ENCODE peak calls at places on chromosomes 4 and X, in five cellular contexts. T is esophagus squamous epithelium; I is tibial artery; V is CD4-positive, alpha-beta T cell; X is AG04450. S is an unnamed sample.

GRCh38 chr4:1137063-1137771 is 23.9 kb upstream of the RNF212 start:
- DNase-seq in I (no peak), T (no peak), V (no peak), X (no peak), S (peak; percentile 7)

GRCh38 chr4:112279025-112279881 is 6.5 kb downstream of the TIFA start:
- DNase-seq in V (no peak), T (no peak), I (no peak), X (no peak), S (peak; percentile 74)

GRCh38 chrX:112678831-112679230 is 907 bp downstream of the LHFPL1 start:
- DNase-seq in V (no peak), X (no peak), I (no peak), T (no peak), S (no peak)

GRCh38 chrX:144259054-144259453 is 375.2 kb downstream of the UBE2NL start:
- DNase-seq in V (no peak), X (no peak), I (no peak), T (no peak), S (no peak)

GRCh38 chr4:8730159-8730558 is 137.6 kb downstream of the CPZ start:
- DNase-seq in V (no peak), X (no peak), T (no peak), I (peak; percentile 17), S (no peak)

GRCh38 chrX:88135735-88136134 is 611.3 kb upstream of the CPXCR1 start:
- DNase-seq in X (no peak), T (no peak), I (no peak), V (no peak), S (no peak)

GRCh38 chr4:28654618-28655017 is 1794.0 kb downstream of the STIM2 start:
- DNase-seq in T (no peak), X (no peak), V (no peak), I (no peak), S (no peak)

GRCh38 chrX:55451125-55451524 is 802 bp upstream of the MAGEH1 start:
- DNase-seq in T (no peak), X (no peak), I (no peak), V (no peak), S (no peak)

GRCh38 chrX:19867411-19867732 is 20.0 kb downstream of the SH3KBP1 start:
- DNase-seq in X (no peak), T (no peak), I (no peak), V (no peak), S (no peak)

GRCh38 chr4:3225946-3226345 is 23.0 kb upstream of the MSANTD1 start:
- DNase-seq in I (no peak), T (no peak), X (no peak), V (no peak), S (no peak)

GRCh38 chr4:5686338-5686737 is 22.0 kb downstream of the EVC2 start:
- DNase-seq in V (no peak), X (no peak), I (no peak), T (no peak), S (no peak)

GRCh38 chrX:48068096-48068887 is 3.1 kb downstream of the ZNF630 start:
- DNase-seq in T (no peak), I (no peak), V (no peak), X (no peak), S (no peak)

GRCh38 chrX:134453631-134454030 is 6.3 kb upstream of the HPRT1 start:
- DNase-seq in X (no peak), V (no peak), I (no peak), T (no peak), S (no peak)

GRCh38 chr4:85740431-85740861 is 265.5 kb downstream of the ARHGAP24 start:
- DNase-seq in X (no peak), T (no peak), I (no peak), V (no peak), S (no peak)

GRCh38 chrX:54171527-54171926 is 11.5 kb downstream of the FAM120C start:
- DNase-seq in X (no peak), I (no peak), T (no peak), V (no peak), S (no peak)

GRCh38 chr4:84726356-84726755 is 143.4 kb downstream of the CDS1 start:
- DNase-seq in X (no peak), T (no peak), I (no peak), V (no peak), S (no peak)

GRCh38 chr4:177862541-177863176 is 420.4 kb upstream of the AGA start:
- DNase-seq in X (no peak), T (no peak), I (no peak), V (no peak), S (no peak)

GRCh38 chr4:22091906-22092305 is 143.3 kb upstream of the KCNIP4 start:
- DNase-seq in I (no peak), T (no peak), V (no peak), X (no peak), S (no peak)

GRCh38 chrX:72297953-72298730 is 7.6 kb downstream of the CITED1 start:
- DNase-seq in X (no peak), T (no peak), V (no peak), I (no peak), S (no peak)
- TF ChIP-seq CTCF in X (peak; percentile 31), T (peak; percentile 6), V (no peak), I (no peak), S (peak; percentile 53)

GRCh38 chr4:76949293-76950051 is at the start of gene SEPTIN11:
- DNase-seq in I (peak; percentile 95), X (peak; percentile 86), V (peak; percentile 80), T (peak; percentile 53), S (peak; percentile 80)

GRCh38 chr4:76950052-76950845 is 697 bp downstream of the SEPTIN11 start:
- DNase-seq in T (no peak), X (no peak), I (peak; percentile 58), V (peak; percentile 30), S (no peak)

GRCh38 chr4:76950846-76951321 is 1.3 kb downstream of the SEPTIN11 start:
- DNase-seq in V (no peak), I (peak; percentile 40), X (no peak), T (no peak), S (no peak)

GRCh38 chr4:76948441-76949292 is 885 bp upstream of the SEPTIN11 start:
- DNase-seq in V (peak; percentile 61), I (peak; percentile 77), X (no peak), T (no peak), S (peak; percentile 56)

DNA sequence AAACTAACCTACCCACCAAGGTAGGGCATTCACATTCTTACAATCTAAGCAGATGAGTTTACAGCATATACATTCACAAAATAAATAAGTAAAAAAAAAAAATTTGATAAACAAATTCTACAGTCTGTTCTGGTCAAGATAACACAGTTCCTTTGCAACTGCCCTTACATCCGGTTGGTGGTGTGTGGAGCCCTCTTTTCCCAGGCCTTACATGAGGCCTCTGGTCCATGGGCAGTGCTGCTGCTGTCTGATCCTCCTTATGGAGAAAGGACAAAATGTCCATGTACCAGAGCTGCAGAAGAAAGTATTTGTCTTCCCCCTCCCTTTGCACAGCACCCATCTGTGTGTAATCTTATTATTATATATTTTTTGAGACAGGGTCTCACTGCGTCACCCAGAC is 2.2 kb upstream of the SEPTIN11 start:
- DNase-seq in T (no peak), I (peak; percentile 32), X (no peak), V (no peak), S (no peak)
- TF ChIP-seq CTCF in T (no peak), I (no peak), X (peak; percentile 13), V (no peak), S (no peak)

DNA sequence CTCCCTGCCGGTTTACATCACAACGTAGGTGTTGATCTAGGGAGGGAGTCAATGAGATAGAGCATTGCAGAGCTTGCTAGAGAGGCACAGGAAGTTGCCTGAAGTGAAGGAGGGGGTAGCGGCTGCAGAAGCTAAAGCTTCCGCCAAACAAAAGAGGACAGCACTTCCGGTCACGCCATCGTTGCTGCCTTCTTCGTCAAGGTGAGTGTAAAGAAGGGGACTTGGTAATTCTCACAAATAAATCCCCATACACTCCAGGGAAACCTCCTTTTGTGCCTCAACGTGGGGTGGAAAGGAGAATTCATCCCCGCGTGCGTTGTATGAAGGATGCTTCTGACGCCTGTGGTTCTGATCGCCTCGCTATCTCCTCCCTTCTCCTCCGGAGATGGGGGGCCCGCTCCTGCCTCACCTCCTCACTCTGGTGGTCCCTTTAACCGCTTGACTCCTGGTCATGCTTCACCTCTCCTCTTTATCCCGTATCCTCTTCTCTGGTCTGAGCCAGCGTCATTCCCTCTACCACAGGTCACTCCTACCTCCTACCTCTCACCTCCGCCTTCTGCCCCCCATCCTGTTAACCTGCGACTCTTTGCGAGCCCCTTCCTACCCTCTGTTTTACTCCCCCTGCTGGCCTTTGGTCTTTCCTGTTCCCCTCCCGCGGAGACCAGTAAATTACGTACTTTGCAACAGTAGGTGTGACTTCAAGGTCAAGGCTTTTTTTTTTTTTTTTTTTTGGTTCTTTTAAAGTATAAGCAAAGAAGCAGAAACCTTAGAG is 59.9 kb downstream of the GSPT2 start:
- DNase-seq in I (no peak), V (peak; percentile 32), X (peak; percentile 11), T (no peak), S (peak; percentile 49)
- TF ChIP-seq CTCF in I (no peak), V (peak; percentile 41), X (peak; percentile 19), T (no peak), S (peak; percentile 44)

DNA sequence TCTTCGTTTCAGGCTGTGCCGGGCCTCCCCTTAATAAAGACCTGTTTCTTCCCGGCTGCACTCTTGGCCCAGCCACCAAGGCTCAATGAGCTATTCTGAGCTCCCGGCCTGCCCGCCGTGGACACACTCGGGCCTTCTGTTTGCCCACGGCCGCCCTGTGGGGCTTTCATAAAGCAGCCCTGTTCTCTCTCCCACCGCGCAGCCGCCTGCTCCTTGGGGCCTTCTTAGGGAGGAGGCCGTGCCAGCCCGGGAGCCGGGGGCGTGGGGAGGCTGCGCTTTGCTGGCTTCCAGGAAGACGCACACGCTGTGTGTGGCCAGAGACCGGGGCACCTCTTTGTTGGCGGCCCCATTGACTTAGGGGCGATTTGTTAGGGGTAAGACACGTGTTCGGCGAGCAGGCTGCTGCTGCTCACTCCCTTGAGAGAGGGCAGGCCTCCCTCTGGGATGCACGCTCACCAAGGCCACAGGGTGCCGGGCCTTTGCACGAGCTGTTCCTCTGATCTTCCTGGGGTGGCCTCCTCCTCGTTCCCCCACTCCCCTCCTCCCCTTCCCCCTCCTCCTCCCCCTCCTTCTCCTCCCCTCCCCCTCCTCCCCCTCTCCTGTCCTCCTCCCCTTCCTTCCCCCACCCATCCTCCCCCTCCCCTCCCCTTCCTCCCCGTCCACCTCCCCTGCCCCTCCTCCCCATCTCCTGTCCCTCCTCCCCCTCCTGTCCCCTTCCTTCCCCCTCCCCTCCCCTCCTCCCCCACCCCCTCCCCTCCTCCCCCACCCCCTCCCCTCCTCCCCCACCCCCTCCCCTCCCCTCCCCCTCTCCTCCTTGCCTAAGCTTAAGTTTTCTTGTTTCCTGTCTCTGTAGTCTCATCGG is 11.3 kb downstream of the BLOC1S4 start:
- DNase-seq in I (no peak), T (no peak), X (no peak), V (no peak), S (no peak)
- TF ChIP-seq CTCF in I (no peak), T (no peak), X (no peak), V (no peak), S (no peak)